ENCODE peak calls at places on chromosomes 3 and 15, in seven cellular contexts. One of them, this sample, is unnamed.

GRCh38 chr3:119831022-119831421 is 49.1 kb downstream of the NR1I2 start:
- DNase-seq in T-helper 2 cell: no peak
- DNase-seq in epithelial cell of esophagus: no peak
- DNase-seq in kidney epithelial cell: no peak
- DNase-seq in stimulated activated CD4-positive, alpha-beta T cell treated with anti-CD3 and anti-CD28 coated beads, Interleukin-12 subunit alpha, Interleukin-12 subunit beta, amount 100 ng/mL, for 4 hours: no peak
- DNase-seq in hypothalamus: no peak
- DNase-seq in MM.1S: no peak
- DNase-seq in this sample: no peak

GRCh38 chr3:54954019-54954418 is 26.2 kb upstream of the LRTM1 start:
- DNase-seq in MM.1S: no peak
- DNase-seq in hypothalamus: no peak
- DNase-seq in kidney epithelial cell: peak; percentile 65
- DNase-seq in stimulated activated CD4-positive, alpha-beta T cell treated with anti-CD3 and anti-CD28 coated beads, Interleukin-12 subunit alpha, Interleukin-12 subunit beta, amount 100 ng/mL, for 4 hours: no peak
- DNase-seq in epithelial cell of esophagus: peak; percentile 44
- DNase-seq in T-helper 2 cell: no peak
- DNase-seq in this sample: no peak

GRCh38 chr3:172321035-172321434 is 127.2 kb downstream of the GHSR start:
- DNase-seq in epithelial cell of esophagus: no peak
- DNase-seq in MM.1S: no peak
- DNase-seq in hypothalamus: no peak
- DNase-seq in T-helper 2 cell: no peak
- DNase-seq in stimulated activated CD4-positive, alpha-beta T cell treated with anti-CD3 and anti-CD28 coated beads, Interleukin-12 subunit alpha, Interleukin-12 subunit beta, amount 100 ng/mL, for 4 hours: no peak
- DNase-seq in kidney epithelial cell: no peak
- DNase-seq in this sample: no peak

GRCh38 chr3:65810277-65810676 is 228.4 kb downstream of the MAGI1 start:
- DNase-seq in stimulated activated CD4-positive, alpha-beta T cell treated with anti-CD3 and anti-CD28 coated beads, Interleukin-12 subunit alpha, Interleukin-12 subunit beta, amount 100 ng/mL, for 4 hours: no peak
- DNase-seq in T-helper 2 cell: no peak
- DNase-seq in MM.1S: no peak
- DNase-seq in epithelial cell of esophagus: no peak
- DNase-seq in hypothalamus: no peak
- DNase-seq in kidney epithelial cell: no peak
- DNase-seq in this sample: no peak

GRCh38 chr3:58104712-58105111 is 96.5 kb downstream of the FLNB start:
- DNase-seq in hypothalamus: no peak
- DNase-seq in epithelial cell of esophagus: no peak
- DNase-seq in stimulated activated CD4-positive, alpha-beta T cell treated with anti-CD3 and anti-CD28 coated beads, Interleukin-12 subunit alpha, Interleukin-12 subunit beta, amount 100 ng/mL, for 4 hours: no peak
- DNase-seq in T-helper 2 cell: no peak
- DNase-seq in MM.1S: no peak
- DNase-seq in kidney epithelial cell: no peak
- DNase-seq in this sample: no peak

GRCh38 chr15:59140422-59141226 is 35.7 kb downstream of the CCNB2 start:
- DNase-seq in kidney epithelial cell: peak; percentile 32
- DNase-seq in T-helper 2 cell: no peak
- DNase-seq in MM.1S: no peak
- DNase-seq in epithelial cell of esophagus: peak; percentile 64
- DNase-seq in hypothalamus: no peak
- DNase-seq in stimulated activated CD4-positive, alpha-beta T cell treated with anti-CD3 and anti-CD28 coated beads, Interleukin-12 subunit alpha, Interleukin-12 subunit beta, amount 100 ng/mL, for 4 hours: no peak
- DNase-seq in this sample: no peak

GRCh38 chr3:113231391-113231790 is 20.0 kb downstream of the BOC start:
- DNase-seq in T-helper 2 cell: no peak
- DNase-seq in stimulated activated CD4-positive, alpha-beta T cell treated with anti-CD3 and anti-CD28 coated beads, Interleukin-12 subunit alpha, Interleukin-12 subunit beta, amount 100 ng/mL, for 4 hours: no peak
- DNase-seq in epithelial cell of esophagus: peak; percentile 66
- DNase-seq in kidney epithelial cell: no peak
- DNase-seq in MM.1S: no peak
- DNase-seq in hypothalamus: no peak
- DNase-seq in this sample: no peak

GRCh38 chr3:42264399-42265058 is 1.5 kb downstream of the CCK start:
- DNase-seq in hypothalamus: no peak
- DNase-seq in T-helper 2 cell: no peak
- DNase-seq in epithelial cell of esophagus: peak; percentile 73
- DNase-seq in kidney epithelial cell: no peak
- DNase-seq in MM.1S: no peak
- DNase-seq in stimulated activated CD4-positive, alpha-beta T cell treated with anti-CD3 and anti-CD28 coated beads, Interleukin-12 subunit alpha, Interleukin-12 subunit beta, amount 100 ng/mL, for 4 hours: peak; percentile 3
- DNase-seq in this sample: no peak

GRCh38 chr3:130480736-130481135 is 36.2 kb upstream of the COL6A6 start:
- DNase-seq in hypothalamus: no peak
- DNase-seq in T-helper 2 cell: no peak
- DNase-seq in stimulated activated CD4-positive, alpha-beta T cell treated with anti-CD3 and anti-CD28 coated beads, Interleukin-12 subunit alpha, Interleukin-12 subunit beta, amount 100 ng/mL, for 4 hours: no peak
- DNase-seq in MM.1S: no peak
- DNase-seq in kidney epithelial cell: no peak
- DNase-seq in epithelial cell of esophagus: peak; percentile 41
- DNase-seq in this sample: peak; percentile 72